ENCODE peak calls at places on chromosomes 1 and 21, in ten cellular contexts. One of them, this sample, is unnamed.

GRCh38 chr1:164602142-164602429 is 43.1 kb downstream of the PBX1 start:
- DNase-seq in left ventricle myocardium inferior: no peak
- DNase-seq in esophagus squamous epithelium: no peak
- DNase-seq in NCI-H345: peak; percentile 72
- DNase-seq in NK-92 treated with Interleukin-12 subunit alpha and Interleukin-12 subunit beta, amount 100 ng/mL, for 24 hours: no peak
- DNase-seq in HTR-8/SVneo: no peak
- DNase-seq in left lung: peak; percentile 44
- DNase-seq in germinal center: no peak
- DNase-seq in effector CD4-positive, alpha-beta T cell: no peak
- DNase-seq in stimulated activated CD8-positive, alpha-beta memory T cell treated with anti-CD3 and anti-CD28 coated beads, Interleukin-4, amount 100 ng/mL, for 4 hours: no peak
- DNase-seq in this sample: peak; percentile 75

GRCh38 chr1:117580436-117580835 is 25.4 kb upstream of the TENT5C start:
- DNase-seq in left ventricle myocardium inferior: no peak
- DNase-seq in esophagus squamous epithelium: no peak
- DNase-seq in NCI-H345: no peak
- DNase-seq in NK-92 treated with Interleukin-12 subunit alpha and Interleukin-12 subunit beta, amount 100 ng/mL, for 24 hours: no peak
- DNase-seq in HTR-8/SVneo: no peak
- DNase-seq in left lung: no peak
- DNase-seq in germinal center: no peak
- DNase-seq in effector CD4-positive, alpha-beta T cell: no peak
- DNase-seq in stimulated activated CD8-positive, alpha-beta memory T cell treated with anti-CD3 and anti-CD28 coated beads, Interleukin-4, amount 100 ng/mL, for 4 hours: no peak
- DNase-seq in this sample: no peak

GRCh38 chr21:15706686-15707085 is 23.1 kb upstream of the USP25 start:
- DNase-seq in left ventricle myocardium inferior: no peak
- DNase-seq in esophagus squamous epithelium: no peak
- DNase-seq in NCI-H345: no peak
- DNase-seq in NK-92 treated with Interleukin-12 subunit alpha and Interleukin-12 subunit beta, amount 100 ng/mL, for 24 hours: no peak
- DNase-seq in HTR-8/SVneo: peak; percentile 69
- DNase-seq in left lung: no peak
- DNase-seq in germinal center: no peak
- DNase-seq in effector CD4-positive, alpha-beta T cell: no peak
- DNase-seq in stimulated activated CD8-positive, alpha-beta memory T cell treated with anti-CD3 and anti-CD28 coated beads, Interleukin-4, amount 100 ng/mL, for 4 hours: no peak
- DNase-seq in this sample: no peak

GRCh38 chr1:179879797-179880196 is 2.2 kb upstream of the TOR1AIP2 start:
- DNase-seq in left ventricle myocardium inferior: no peak
- DNase-seq in esophagus squamous epithelium: no peak
- DNase-seq in NCI-H345: no peak
- DNase-seq in NK-92 treated with Interleukin-12 subunit alpha and Interleukin-12 subunit beta, amount 100 ng/mL, for 24 hours: no peak
- DNase-seq in HTR-8/SVneo: no peak
- DNase-seq in left lung: no peak
- DNase-seq in germinal center: no peak
- DNase-seq in effector CD4-positive, alpha-beta T cell: no peak
- DNase-seq in stimulated activated CD8-positive, alpha-beta memory T cell treated with anti-CD3 and anti-CD28 coated beads, Interleukin-4, amount 100 ng/mL, for 4 hours: no peak
- DNase-seq in this sample: no peak

GRCh38 chr1:229117664-229118300 is 153.1 kb upstream of the RAB4A start:
- DNase-seq in left ventricle myocardium inferior: peak; percentile 48
- DNase-seq in esophagus squamous epithelium: no peak
- DNase-seq in NCI-H345: peak; percentile 41
- DNase-seq in NK-92 treated with Interleukin-12 subunit alpha and Interleukin-12 subunit beta, amount 100 ng/mL, for 24 hours: no peak
- DNase-seq in HTR-8/SVneo: no peak
- DNase-seq in left lung: peak; percentile 87
- DNase-seq in germinal center: no peak
- DNase-seq in effector CD4-positive, alpha-beta T cell: no peak
- DNase-seq in stimulated activated CD8-positive, alpha-beta memory T cell treated with anti-CD3 and anti-CD28 coated beads, Interleukin-4, amount 100 ng/mL, for 4 hours: no peak
- DNase-seq in this sample: peak; percentile 98

GRCh38 chr1:7956218-7957032 is 5.1 kb upstream of the PARK7 start:
- DNase-seq in left ventricle myocardium inferior: no peak
- DNase-seq in esophagus squamous epithelium: no peak
- DNase-seq in NCI-H345: no peak
- DNase-seq in NK-92 treated with Interleukin-12 subunit alpha and Interleukin-12 subunit beta, amount 100 ng/mL, for 24 hours: no peak
- DNase-seq in HTR-8/SVneo: no peak
- DNase-seq in left lung: no peak
- DNase-seq in germinal center: no peak
- DNase-seq in effector CD4-positive, alpha-beta T cell: no peak
- DNase-seq in stimulated activated CD8-positive, alpha-beta memory T cell treated with anti-CD3 and anti-CD28 coated beads, Interleukin-4, amount 100 ng/mL, for 4 hours: no peak
- DNase-seq in this sample: no peak

GRCh38 chr1:19044975-19045831 is 88.7 kb upstream of the IFFO2 start:
- DNase-seq in left ventricle myocardium inferior: no peak
- DNase-seq in esophagus squamous epithelium: no peak
- DNase-seq in NCI-H345: no peak
- DNase-seq in NK-92 treated with Interleukin-12 subunit alpha and Interleukin-12 subunit beta, amount 100 ng/mL, for 24 hours: no peak
- DNase-seq in HTR-8/SVneo: no peak
- DNase-seq in left lung: no peak
- DNase-seq in germinal center: no peak
- DNase-seq in effector CD4-positive, alpha-beta T cell: no peak
- DNase-seq in stimulated activated CD8-positive, alpha-beta memory T cell treated with anti-CD3 and anti-CD28 coated beads, Interleukin-4, amount 100 ng/mL, for 4 hours: no peak
- DNase-seq in this sample: no peak

GRCh38 chr1:15526021-15526489 is 593 bp upstream of the DNAJC16 start:
- DNase-seq in left ventricle myocardium inferior: no peak
- DNase-seq in esophagus squamous epithelium: no peak
- DNase-seq in NCI-H345: no peak
- DNase-seq in NK-92 treated with Interleukin-12 subunit alpha and Interleukin-12 subunit beta, amount 100 ng/mL, for 24 hours: no peak
- DNase-seq in HTR-8/SVneo: no peak
- DNase-seq in left lung: peak; percentile 48
- DNase-seq in germinal center: no peak
- DNase-seq in effector CD4-positive, alpha-beta T cell: no peak
- DNase-seq in stimulated activated CD8-positive, alpha-beta memory T cell treated with anti-CD3 and anti-CD28 coated beads, Interleukin-4, amount 100 ng/mL, for 4 hours: no peak
- DNase-seq in this sample: no peak

GRCh38 chr1:42035205-42035829 is 116.6 kb upstream of the HIVEP3 start:
- DNase-seq in left ventricle myocardium inferior: peak; percentile 63
- DNase-seq in esophagus squamous epithelium: no peak
- DNase-seq in NCI-H345: peak; percentile 83
- DNase-seq in NK-92 treated with Interleukin-12 subunit alpha and Interleukin-12 subunit beta, amount 100 ng/mL, for 24 hours: peak; percentile 74
- DNase-seq in HTR-8/SVneo: peak; percentile 54
- DNase-seq in left lung: peak; percentile 71
- DNase-seq in germinal center: peak; percentile 79
- DNase-seq in effector CD4-positive, alpha-beta T cell: no peak
- DNase-seq in stimulated activated CD8-positive, alpha-beta memory T cell treated with anti-CD3 and anti-CD28 coated beads, Interleukin-4, amount 100 ng/mL, for 4 hours: peak; percentile 24
- DNase-seq in this sample: peak; percentile 66

GRCh38 chr21:44510508-44511218 is 29.3 kb downstream of the KRTAP10-1 start:
- DNase-seq in left ventricle myocardium inferior: peak; percentile 44
- DNase-seq in esophagus squamous epithelium: no peak
- DNase-seq in NCI-H345: peak; percentile 33
- DNase-seq in NK-92 treated with Interleukin-12 subunit alpha and Interleukin-12 subunit beta, amount 100 ng/mL, for 24 hours: peak; percentile 19
- DNase-seq in HTR-8/SVneo: peak; percentile 74
- DNase-seq in left lung: peak; percentile 50
- DNase-seq in germinal center: peak; percentile 72
- DNase-seq in effector CD4-positive, alpha-beta T cell: peak; percentile 80
- DNase-seq in stimulated activated CD8-positive, alpha-beta memory T cell treated with anti-CD3 and anti-CD28 coated beads, Interleukin-4, amount 100 ng/mL, for 4 hours: peak; percentile 48
- DNase-seq in this sample: peak; percentile 74

GRCh38 chr1:12090326-12090725 is 27.2 kb downstream of the TNFRSF8 start:
- DNase-seq in left ventricle myocardium inferior: no peak
- DNase-seq in esophagus squamous epithelium: no peak
- DNase-seq in NCI-H345: no peak
- DNase-seq in NK-92 treated with Interleukin-12 subunit alpha and Interleukin-12 subunit beta, amount 100 ng/mL, for 24 hours: no peak
- DNase-seq in HTR-8/SVneo: no peak
- DNase-seq in left lung: no peak
- DNase-seq in germinal center: no peak
- DNase-seq in effector CD4-positive, alpha-beta T cell: no peak
- DNase-seq in stimulated activated CD8-positive, alpha-beta memory T cell treated with anti-CD3 and anti-CD28 coated beads, Interleukin-4, amount 100 ng/mL, for 4 hours: no peak
- DNase-seq in this sample: no peak

GRCh38 chr1:63984257-63984626 is 210.4 kb downstream of the ROR1 start:
- DNase-seq in left ventricle myocardium inferior: no peak
- DNase-seq in esophagus squamous epithelium: no peak
- DNase-seq in NCI-H345: no peak
- DNase-seq in NK-92 treated with Interleukin-12 subunit alpha and Interleukin-12 subunit beta, amount 100 ng/mL, for 24 hours: no peak
- DNase-seq in HTR-8/SVneo: no peak
- DNase-seq in left lung: no peak
- DNase-seq in germinal center: no peak
- DNase-seq in effector CD4-positive, alpha-beta T cell: no peak
- DNase-seq in stimulated activated CD8-positive, alpha-beta memory T cell treated with anti-CD3 and anti-CD28 coated beads, Interleukin-4, amount 100 ng/mL, for 4 hours: no peak
- DNase-seq in this sample: no peak

GRCh38 chr1:172483448-172483847 is 39.6 kb upstream of the PIGC start:
- DNase-seq in left ventricle myocardium inferior: no peak
- DNase-seq in esophagus squamous epithelium: no peak
- DNase-seq in NCI-H345: no peak
- DNase-seq in NK-92 treated with Interleukin-12 subunit alpha and Interleukin-12 subunit beta, amount 100 ng/mL, for 24 hours: no peak
- DNase-seq in HTR-8/SVneo: no peak
- DNase-seq in left lung: no peak
- DNase-seq in germinal center: no peak
- DNase-seq in effector CD4-positive, alpha-beta T cell: no peak
- DNase-seq in stimulated activated CD8-positive, alpha-beta memory T cell treated with anti-CD3 and anti-CD28 coated beads, Interleukin-4, amount 100 ng/mL, for 4 hours: no peak
- DNase-seq in this sample: no peak

GRCh38 chr1:234972411-234973191 is 156.0 kb downstream of the TOMM20 start:
- DNase-seq in left ventricle myocardium inferior: no peak
- DNase-seq in esophagus squamous epithelium: no peak
- DNase-seq in NCI-H345: no peak
- DNase-seq in NK-92 treated with Interleukin-12 subunit alpha and Interleukin-12 subunit beta, amount 100 ng/mL, for 24 hours: no peak
- DNase-seq in HTR-8/SVneo: no peak
- DNase-seq in left lung: no peak
- DNase-seq in germinal center: no peak
- DNase-seq in effector CD4-positive, alpha-beta T cell: no peak
- DNase-seq in stimulated activated CD8-positive, alpha-beta memory T cell treated with anti-CD3 and anti-CD28 coated beads, Interleukin-4, amount 100 ng/mL, for 4 hours: no peak
- DNase-seq in this sample: no peak

GRCh38 chr1:197485790-197486189 is 217.7 kb downstream of the CRB1 start:
- DNase-seq in left ventricle myocardium inferior: no peak
- DNase-seq in esophagus squamous epithelium: no peak
- DNase-seq in NCI-H345: peak; percentile 40
- DNase-seq in NK-92 treated with Interleukin-12 subunit alpha and Interleukin-12 subunit beta, amount 100 ng/mL, for 24 hours: no peak
- DNase-seq in HTR-8/SVneo: no peak
- DNase-seq in left lung: no peak
- DNase-seq in germinal center: no peak
- DNase-seq in effector CD4-positive, alpha-beta T cell: no peak
- DNase-seq in stimulated activated CD8-positive, alpha-beta memory T cell treated with anti-CD3 and anti-CD28 coated beads, Interleukin-4, amount 100 ng/mL, for 4 hours: no peak
- DNase-seq in this sample: no peak

GRCh38 chr1:906532-907420 is 16.9 kb upstream of the SAMD11 start:
- DNase-seq in left ventricle myocardium inferior: peak; percentile 16
- DNase-seq in esophagus squamous epithelium: no peak
- DNase-seq in NCI-H345: no peak
- DNase-seq in NK-92 treated with Interleukin-12 subunit alpha and Interleukin-12 subunit beta, amount 100 ng/mL, for 24 hours: no peak
- DNase-seq in HTR-8/SVneo: no peak
- DNase-seq in left lung: peak; percentile 75
- DNase-seq in germinal center: no peak
- DNase-seq in effector CD4-positive, alpha-beta T cell: no peak
- DNase-seq in stimulated activated CD8-positive, alpha-beta memory T cell treated with anti-CD3 and anti-CD28 coated beads, Interleukin-4, amount 100 ng/mL, for 4 hours: no peak
- DNase-seq in this sample: peak; percentile 8

GRCh38 chr1:35560256-35561225 is 2.9 kb downstream of the NCDN start:
- DNase-seq in left ventricle myocardium inferior: peak; percentile 78
- DNase-seq in esophagus squamous epithelium: no peak
- DNase-seq in NCI-H345: no peak
- DNase-seq in NK-92 treated with Interleukin-12 subunit alpha and Interleukin-12 subunit beta, amount 100 ng/mL, for 24 hours: no peak
- DNase-seq in HTR-8/SVneo: no peak
- DNase-seq in left lung: no peak
- DNase-seq in germinal center: no peak
- DNase-seq in effector CD4-positive, alpha-beta T cell: no peak
- DNase-seq in stimulated activated CD8-positive, alpha-beta memory T cell treated with anti-CD3 and anti-CD28 coated beads, Interleukin-4, amount 100 ng/mL, for 4 hours: no peak
- DNase-seq in this sample: peak; percentile 95

GRCh38 chr1:145961425-145962156 is 2.8 kb downstream of the ANKRD34A start:
- DNase-seq in left ventricle myocardium inferior: peak; percentile 42
- DNase-seq in esophagus squamous epithelium: no peak
- DNase-seq in NCI-H345: peak; percentile 71
- DNase-seq in NK-92 treated with Interleukin-12 subunit alpha and Interleukin-12 subunit beta, amount 100 ng/mL, for 24 hours: no peak
- DNase-seq in HTR-8/SVneo: no peak
- DNase-seq in left lung: peak; percentile 61
- DNase-seq in germinal center: peak; percentile 48
- DNase-seq in effector CD4-positive, alpha-beta T cell: peak; percentile 30
- DNase-seq in stimulated activated CD8-positive, alpha-beta memory T cell treated with anti-CD3 and anti-CD28 coated beads, Interleukin-4, amount 100 ng/mL, for 4 hours: peak; percentile 38
- DNase-seq in this sample: no peak

This sample was measured in pancreas.